ENCODE peak calls at places on chromosomes 6 and 20, in eight cellular contexts. S is stimulated activated CD8-positive, alpha-beta memory T cell treated with anti-CD3 and anti-CD28 coated beads, Interleukin-15, amount 100 ng/mL, for 1 hour; I is M059J; Q is uterus; N is stimulated activated CD4-positive, alpha-beta T cell treated with anti-CD3 and anti-CD28 coated beads, Interleukin-12 subunit alpha, Interleukin-12 subunit beta, amount 100 ng/mL, for 4 hours; M is DMS 273 treated with DMSO at 0.1 percent for 48 hours; L is A549; F is activated CD4-positive, alpha-beta T cell treated with anti-CD3 and anti-CD28 coated beads for 36 hours. J is an unnamed sample.

GRCh38 chr6:170575250-170575649 is 9.2 kb downstream of the PDCD2 start:
- DNase-seq in M (peak; percentile 9), I (peak; percentile 12), F (no peak), L (no peak), Q (no peak), N (no peak), S (no peak), J (peak; percentile 20)

GRCh38 chr20:20199338-20200160 is 147.2 kb downstream of the CFAP61 start:
- DNase-seq in M (peak; percentile 99), L (no peak), I (peak; percentile 83), S (no peak), Q (no peak), F (no peak), N (no peak), J (no peak)

GRCh38 chr20:62898970-62899632 is 27.2 kb downstream of the DIDO1 start:
- DNase-seq in I (no peak), M (no peak), S (no peak), N (peak; percentile 28), L (no peak), Q (no peak), F (peak; percentile 66), J (no peak)

GRCh38 chr6:135094403-135094821 is 39.8 kb upstream of the HBS1L start:
- DNase-seq in I (peak; percentile 85), F (peak; percentile 56), S (no peak), L (no peak), Q (no peak), M (no peak), N (no peak), J (no peak)

GRCh38 chr20:15036938-15037337 is 699.5 kb upstream of the FLRT3 start:
- DNase-seq in I (no peak), F (no peak), S (no peak), M (no peak), N (no peak), Q (no peak), L (no peak), J (no peak)

GRCh38 chr6:130928158-130928917 is 101.1 kb downstream of the SMLR1 start:
- DNase-seq in Q (no peak), L (no peak), F (no peak), M (no peak), I (no peak), N (no peak), S (no peak), J (no peak)

GRCh38 chr6:16817594-16817993 is 56.3 kb upstream of the ATXN1 start:
- DNase-seq in I (no peak), M (no peak), N (no peak), S (no peak), Q (no peak), F (no peak), L (no peak), J (no peak)

GRCh38 chr6:89501239-89501638 is 68.3 kb downstream of the ANKRD6 start:
- DNase-seq in Q (no peak), L (no peak), S (no peak), I (no peak), F (no peak), N (no peak), M (no peak), J (peak; percentile 14)

GRCh38 chr6:127118505-127119360 is at the start of gene RSPO3:
- DNase-seq in S (no peak), F (peak; percentile 41), I (peak; percentile 62), Q (peak; percentile 65), L (peak; percentile 31), N (no peak), M (no peak), J (peak; percentile 39)

GRCh38 chr6:142292191-142292924 is 9.4 kb upstream of the ADGRG6 start:
- DNase-seq in F (no peak), S (no peak), Q (no peak), N (no peak), I (no peak), M (no peak), L (no peak), J (no peak)

GRCh38 chr6:68167604-68168003 is 467.5 kb upstream of the ADGRB3 start:
- DNase-seq in I (no peak), S (no peak), Q (no peak), F (no peak), M (no peak), N (no peak), L (no peak), J (no peak)

GRCh38 chr20:64065973-64066341 is 3.0 kb downstream of the TCEA2 start:
- DNase-seq in L (no peak), N (no peak), Q (no peak), M (no peak), I (peak; percentile 99), F (peak; percentile 84), S (no peak), J (no peak)

GRCh38 chr6:144360401-144360800 is 75.3 kb downstream of the UTRN start:
- DNase-seq in N (no peak), Q (no peak), S (no peak), M (no peak), L (no peak), F (no peak), I (peak; percentile 94), J (no peak)

GRCh38 chr6:150201791-150202329 is 59.0 kb downstream of the PPP1R14C start:
- DNase-seq in Q (no peak), L (no peak), S (no peak), I (no peak), N (no peak), M (no peak), F (no peak), J (no peak)

GRCh38 chr6:87473419-87473903 is 687 bp downstream of the SLC35A1 start:
- DNase-seq in L (peak; percentile 46), I (peak; percentile 54), F (peak; percentile 78), S (no peak), Q (no peak), N (peak; percentile 57), M (peak; percentile 37), J (peak; percentile 61)

GRCh38 chr6:24780206-24780605 is 5.5 kb downstream of the GMNN start:
- DNase-seq in N (no peak), L (no peak), Q (no peak), F (no peak), I (no peak), M (no peak), S (no peak), J (no peak)

GRCh38 chr20:45823949-45824835 is 2.9 kb downstream of the TNNC2 start:
- DNase-seq in L (no peak), I (no peak), N (peak; percentile 40), Q (peak; percentile 43), F (peak; percentile 77), M (no peak), S (peak; percentile 27), J (peak; percentile 52)

GRCh38 chr6:35801148-35801547 is 4.0 kb upstream of the LHFPL5 start:
- DNase-seq in L (no peak), M (no peak), I (no peak), N (no peak), Q (no peak), S (no peak), F (no peak), J (no peak)